ENCODE peak calls at places on chromosomes 7 and 10, in ten cellular contexts. I is NAMALWA, H is T-cell, V is AG04450, Y is right lobe of liver, B is globus pallidus, A is amygdala, K is fibroblast of gingiva, L is WTC11, Q is kidney. D is an unnamed sample.

GRCh38 chr7:97004931-97005763 is at the start of gene DLX6:
- DNase-seq in V (no peak), Q (peak; percentile 74), A (peak; percentile 17), B (peak; percentile 33), Y (no peak), L (peak; percentile 90), K (no peak), H (no peak), I (no peak), D (no peak)

GRCh38 chr10:3595736-3596135 is 189.3 kb downstream of the KLF6 start:
- DNase-seq in K (no peak), I (no peak), V (no peak), B (peak; percentile 29), Q (no peak), L (no peak), A (no peak), H (no peak), Y (no peak), D (no peak)

GRCh38 chr7:155734445-155734809 is 77.8 kb downstream of the SHH start:
- DNase-seq in L (no peak), A (no peak), H (no peak), I (no peak), B (no peak), V (no peak), Y (no peak), K (no peak), Q (no peak), D (no peak)

GRCh38 chr7:45662540-45663166 is 88.5 kb downstream of the ADCY1 start:
- DNase-seq in Q (no peak), I (no peak), B (no peak), L (peak; percentile 7), H (no peak), K (no peak), A (no peak), V (no peak), Y (no peak), D (no peak)

GRCh38 chr7:55912748-55913158 is 25.5 kb downstream of the ZNF713 start:
- DNase-seq in H (no peak), I (no peak), A (no peak), L (no peak), K (no peak), Y (no peak), V (no peak), B (peak; percentile 75), Q (no peak), D (no peak)

GRCh38 chr10:93039721-93040120 is 20.9 kb upstream of the CYP26C1 start:
- DNase-seq in K (peak; percentile 24), Q (no peak), B (peak; percentile 14), L (no peak), I (peak; percentile 74), A (no peak), H (no peak), Y (no peak), V (no peak), D (no peak)

GRCh38 chr7:154842608-154843007 is 160.3 kb downstream of the PAXIP1 start:
- DNase-seq in Q (no peak), I (no peak), A (no peak), H (no peak), B (no peak), V (no peak), Y (no peak), L (no peak), K (no peak), D (no peak)

GRCh38 chr7:26066736-26067135 is 85.3 kb upstream of the NFE2L3 start:
- DNase-seq in K (no peak), V (no peak), L (no peak), Q (no peak), H (no peak), I (no peak), A (no peak), Y (no peak), B (no peak), D (no peak)

GRCh38 chr10:117137031-117137910 is 799 bp downstream of the VAX1 start:
- DNase-seq in H (no peak), V (no peak), I (no peak), A (no peak), B (peak; percentile 65), K (no peak), L (peak; percentile 60), Y (peak; percentile 32), Q (peak; percentile 73), D (no peak)

GRCh38 chr7:20574784-20575757 is 40.4 kb upstream of the ABCB5 start:
- DNase-seq in K (no peak), Q (no peak), V (no peak), H (no peak), B (no peak), A (no peak), I (no peak), L (no peak), Y (no peak), D (no peak)

GRCh38 chr10:108911814-108912541 is 1011.3 kb downstream of the XPNPEP1 start:
- DNase-seq in K (no peak), I (no peak), Q (peak; percentile 82), Y (peak; percentile 62), B (peak; percentile 29), L (peak; percentile 95), H (no peak), A (peak; percentile 23), V (peak; percentile 33), D (no peak)

GRCh38 chr7:7317850-7318249 is 135.5 kb downstream of the C1GALT1 start:
- DNase-seq in B (no peak), Y (no peak), Q (no peak), A (no peak), V (no peak), H (no peak), L (no peak), I (no peak), K (no peak), D (no peak)

GRCh38 chr7:55351263-55351662 is 13.9 kb upstream of the LANCL2 start:
- DNase-seq in H (no peak), I (no peak), V (no peak), Q (no peak), A (no peak), K (no peak), L (no peak), B (no peak), Y (no peak), D (no peak)

GRCh38 chr10:75024971-75025523 is 86.4 kb upstream of the SAMD8 start:
- DNase-seq in K (no peak), A (no peak), H (no peak), I (no peak), Y (no peak), B (no peak), V (no peak), Q (no peak), L (no peak), D (no peak)

GRCh38 chr10:110448682-110449418 is 48.9 kb upstream of the DUSP5 start:
- DNase-seq in V (no peak), B (no peak), H (no peak), Y (no peak), Q (no peak), I (no peak), A (no peak), L (no peak), K (no peak), D (no peak)

GRCh38 chr7:151426906-151427704 is 12.8 kb downstream of the CRYGN start:
- DNase-seq in A (no peak), L (no peak), Y (no peak), I (no peak), Q (no peak), H (no peak), V (no peak), K (no peak), B (no peak), D (no peak)

GRCh38 chr10:47264797-47265281 is 35.2 kb upstream of the GDF10 start:
- DNase-seq in V (no peak), L (no peak), K (no peak), A (no peak), B (no peak), I (no peak), H (no peak), Y (no peak), Q (no peak), D (peak; percentile 36)

GRCh38 chr7:141276031-141276430 is 202.2 kb downstream of the TMEM178B start:
- DNase-seq in B (no peak), V (no peak), A (no peak), L (no peak), H (no peak), I (no peak), Q (no peak), Y (no peak), K (no peak), D (no peak)

GRCh38 chr10:84634636-84635035 is 306.2 kb downstream of the CCSER2 start:
- DNase-seq in H (no peak), V (no peak), L (no peak), K (no peak), B (no peak), I (no peak), Y (no peak), Q (no peak), A (no peak), D (no peak)

GRCh38 chr7:28955723-28956607 is 2.2 kb downstream of the TRIL start:
- DNase-seq in Y (peak; percentile 87), Q (peak; percentile 95), H (no peak), I (no peak), L (peak; percentile 86), B (peak; percentile 28), V (no peak), K (no peak), A (no peak), D (no peak)

GRCh38 chr10:133278577-133279265 is 2.1 kb upstream of the ADAM8 start:
- DNase-seq in H (peak; percentile 76), I (peak; percentile 43), K (no peak), Y (peak; percentile 81), A (no peak), V (no peak), B (no peak), L (no peak), Q (no peak), D (peak; percentile 49)

GRCh38 chr7:52537051-52537450 is 498.4 kb upstream of the POM121L12 start:
- DNase-seq in A (no peak), K (no peak), V (no peak), I (no peak), L (no peak), Y (no peak), B (no peak), H (no peak), Q (no peak), D (no peak)

GRCh38 chr10:44975487-44976331 is 2.9 kb downstream of the DEPP1 start:
- DNase-seq in V (no peak), K (no peak), Y (peak; percentile 77), H (no peak), A (no peak), Q (peak; percentile 87), L (no peak), B (no peak), I (no peak), D (no peak)